ENCODE peak calls at places on chromosomes 2 and 18, in six cellular contexts. R, W, C, Y, T and P are unnamed samples.
A peak's percentile ranks its signal among the peaks of the same experiment; 100 is the strongest.

GRCh38 chr18:21241224-21242131 is 554 bp upstream of the GREB1L start:
- DNase-seq in R (no peak), Y (peak; percentile 66), C (no peak), W (no peak), T (no peak), P (peak; percentile 9)

GRCh38 chr2:212974692-212975091 is 176.7 kb downstream of the IKZF2 start:
- DNase-seq in R (no peak), T (no peak), W (no peak), C (no peak), Y (no peak), P (no peak)

GRCh38 chr2:223586261-223586660 is 15.9 kb downstream of the SCG2 start:
- DNase-seq in R (no peak), C (no peak), W (no peak), T (no peak), Y (no peak), P (no peak)

GRCh38 chr2:65349863-65350262 is 82.5 kb downstream of the SPRED2 start:
- DNase-seq in R (no peak), W (no peak), T (peak; percentile 69), C (peak; percentile 65), Y (no peak), P (no peak)

GRCh38 chr2:210756821-210757220 is 200.4 kb downstream of the CPS1 start:
- DNase-seq in C (no peak), W (no peak), Y (no peak), R (no peak), T (no peak), P (no peak)

GRCh38 chr2:46578966-46579365 is 99.6 kb downstream of the TMEM247 start:
- DNase-seq in Y (no peak), T (no peak), C (no peak), R (no peak), W (no peak), P (no peak)

GRCh38 chr2:58137221-58137620 is 90.6 kb downstream of the VRK2 start:
- DNase-seq in T (no peak), Y (no peak), R (no peak), W (no peak), C (no peak), P (no peak)

GRCh38 chr2:60528366-60528765 is 25.1 kb downstream of the BCL11A start:
- DNase-seq in R (no peak), W (no peak), T (no peak), C (no peak), Y (no peak), P (no peak)

GRCh38 chr2:222774941-222775340 is 85.9 kb upstream of the ACSL3 start:
- DNase-seq in T (no peak), Y (no peak), R (no peak), C (peak; percentile 32), W (no peak), P (no peak)

GRCh38 chr2:190996338-190996946 is 17.5 kb downstream of the STAT1 start:
- DNase-seq in C (peak; percentile 70), Y (peak; percentile 50), T (peak; percentile 67), W (peak; percentile 29), R (no peak), P (peak; percentile 15)

GRCh38 chr2:180449171-180449570 is 442.1 kb upstream of the CWC22 start:
- DNase-seq in T (no peak), W (no peak), C (no peak), R (no peak), Y (no peak), P (no peak)

GRCh38 chr2:215338883-215339679 is 27.2 kb downstream of the ATIC start:
- DNase-seq in W (no peak), R (no peak), C (no peak), T (no peak), Y (no peak), P (no peak)

GRCh38 chr2:61877571-61878245 is 10.7 kb downstream of the CCT4 start:
- DNase-seq in T (no peak), R (no peak), W (no peak), C (no peak), Y (no peak), P (no peak)

GRCh38 chr2:6233932-6234331 is 541.7 kb downstream of the SOX11 start:
- DNase-seq in C (no peak), Y (no peak), W (no peak), T (no peak), R (no peak), P (no peak)

GRCh38 chr2:239544141-239544800 is 143.5 kb upstream of the HDAC4 start:
- DNase-seq in C (no peak), Y (no peak), R (no peak), W (no peak), T (no peak), P (no peak)

GRCh38 chr2:240909216-240909974 is 3.3 kb downstream of the CROCC2 start:
- DNase-seq in C (no peak), Y (no peak), R (no peak), W (no peak), T (no peak), P (no peak)

GRCh38 chr2:230909841-230910545 is 15.0 kb downstream of the GPR55 start:
- DNase-seq in T (no peak), W (no peak), C (no peak), Y (no peak), R (no peak), P (no peak)

GRCh38 chr2:86621290-86621943 is 2.2 kb downstream of the RNF103 start:
- DNase-seq in C (no peak), T (no peak), R (no peak), Y (no peak), W (no peak), P (no peak)

GRCh38 chr2:150698016-150698661 is 210.7 kb upstream of the RND3 start:
- DNase-seq in Y (no peak), T (no peak), R (no peak), W (no peak), C (no peak), P (no peak)

GRCh38 chr2:240000671-240001070 is 24.5 kb downstream of the NDUFA10 start:
- DNase-seq in Y (no peak), W (no peak), T (no peak), C (no peak), R (no peak), P (no peak)

GRCh38 chr2:86301711-86302202 is 35.7 kb downstream of the REEP1 start:
- DNase-seq in R (no peak), Y (no peak), W (no peak), C (no peak), T (no peak), P (no peak)

GRCh38 chr2:88190808-88191721 is 20.9 kb downstream of the THNSL2 start:
- DNase-seq in W (no peak), R (no peak), Y (peak; percentile 83), T (peak; percentile 71), C (peak; percentile 66), P (peak; percentile 48)

GRCh38 chr2:30492619-30493018 is 45.6 kb downstream of the LCLAT1 start:
- DNase-seq in T (no peak), R (no peak), W (no peak), Y (no peak), C (no peak), P (no peak)

GRCh38 chr2:174750923-174751441 is 13.3 kb downstream of the CHRNA1 start:
- DNase-seq in C (no peak), R (peak; percentile 56), Y (no peak), W (no peak), T (no peak), P (no peak)

GRCh38 chr2:238449909-238450417 is 23.2 kb downstream of the ASB1 start:
- DNase-seq in W (no peak), T (no peak), R (no peak), C (peak; percentile 98), Y (no peak), P (no peak)
- TF ChIP-seq POLR2A in W (no peak), T (no peak), R (no peak), C (peak; percentile 52), Y (no peak), P (no peak)

GRCh38 chr2:55871637-55872036 is 51.9 kb downstream of the EFEMP1 start:
- DNase-seq in C (no peak), W (no peak), Y (no peak), R (no peak), T (no peak), P (no peak)

GRCh38 chr2:55876425-55877084 is 47.0 kb downstream of the EFEMP1 start:
- DNase-seq in W (no peak), T (no peak), Y (no peak), R (no peak), C (no peak), P (no peak)

GRCh38 chr2:55875434-55876135 is 48.0 kb downstream of the EFEMP1 start:
- DNase-seq in T (no peak), R (no peak), C (peak; percentile 5), W (no peak), Y (no peak), P (no peak)

GRCh38 chr2:55877101-55877500 is 46.5 kb downstream of the EFEMP1 start:
- DNase-seq in W (no peak), R (no peak), C (no peak), Y (no peak), T (no peak), P (no peak)

GRCh38 chr2:55874338-55874737 is 49.2 kb downstream of the EFEMP1 start:
- DNase-seq in Y (no peak), R (no peak), W (no peak), T (no peak), C (no peak), P (no peak)
- TF ChIP-seq POLR2AphosphoS5 in Y (no peak), R (no peak), W (no peak), T (no peak), C (no peak), P (no peak)

GRCh38 chr18:42977982-42978595 is 137.4 kb downstream of the RIT2 start:
- DNase-seq in W (no peak), Y (no peak), T (no peak), R (no peak), C (no peak), P (no peak)
- TF ChIP-seq TAF1 in W (no peak), Y (no peak), T (no peak), R (no peak), C (no peak), P (no peak)

GRCh38 chr2:33469238-33469637 is 7.2 kb upstream of the RASGRP3 start:
- DNase-seq in C (no peak), W (no peak), Y (no peak), T (no peak), R (no peak), P (no peak)
- TF ChIP-seq POLR2A in C (no peak), W (no peak), Y (no peak), T (no peak), R (no peak), P (no peak)

DNA sequence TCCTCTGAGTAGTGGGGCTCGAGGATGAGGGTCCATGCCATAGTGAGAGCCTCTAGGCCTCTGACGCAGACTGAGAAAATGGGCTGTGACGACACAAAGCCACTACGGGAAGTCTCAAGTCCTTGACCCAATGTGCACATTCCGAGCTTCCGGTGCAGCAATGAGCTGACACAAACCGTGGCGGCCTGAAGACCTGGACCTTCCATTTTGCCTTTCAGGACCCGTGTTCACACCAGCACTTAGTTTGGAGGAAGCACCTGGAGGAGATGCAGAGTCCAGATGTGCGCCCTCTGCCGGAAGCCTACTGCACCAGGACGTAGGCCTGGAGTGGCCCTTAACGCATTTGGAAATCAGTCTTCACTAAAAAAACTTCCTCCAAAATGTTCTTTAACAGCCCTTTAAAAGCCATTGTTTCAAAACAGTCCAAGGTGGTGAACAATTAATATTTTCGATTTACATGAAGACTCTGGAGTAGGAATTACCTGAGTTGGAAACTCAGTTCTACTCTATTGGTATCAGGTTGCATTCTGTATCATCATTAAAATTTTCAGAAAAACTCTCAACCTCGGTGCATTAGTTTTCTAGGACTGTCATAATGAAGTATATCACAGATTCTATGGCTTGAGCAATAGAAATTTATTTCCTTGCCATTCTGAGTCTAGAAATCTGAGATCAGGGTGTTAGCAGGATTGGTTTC is 33.9 kb downstream of the BMP10 start:
- DNase-seq in T (peak; percentile 70), R (peak; percentile 13), W (peak; percentile 32), Y (peak; percentile 84), C (peak; percentile 55), P (no peak)
- TF ChIP-seq POLR2AphosphoS5 in T (no peak), R (no peak), W (no peak), Y (no peak), C (no peak), P (no peak)